ENCODE peak calls at places on chromosomes 6 and 20, in four cellular contexts. Z, M, R and H are unnamed samples.
A peak's percentile ranks its signal among the peaks of the same experiment; 100 is the strongest.

GRCh38 chr6:89950879-89951391 is 56.7 kb downstream of the GJA10 start:
- DNase-seq in Z (no peak), M (no peak), R (peak; percentile 17), H (no peak)

GRCh38 chr6:56764081-56764566 is 121.4 kb upstream of the DST start:
- DNase-seq in Z (peak; percentile 38), M (peak; percentile 54), R (peak; percentile 61), H (peak; percentile 70)

GRCh38 chr20:44067650-44068081 is 119.3 kb downstream of the JPH2 start:
- DNase-seq in Z (no peak), M (no peak), R (no peak), H (no peak)

GRCh38 chr20:7379621-7380220 is 560.5 kb downstream of the HAO1 start:
- DNase-seq in Z (no peak), M (peak; percentile 42), R (peak; percentile 69), H (no peak)

GRCh38 chr6:103838457-103838856 is 1021.3 kb downstream of the HACE1 start:
- DNase-seq in Z (no peak), M (no peak), R (no peak), H (no peak)

GRCh38 chr20:51220293-51220706 is 197.4 kb upstream of the KCNG1 start:
- DNase-seq in Z (no peak), M (peak; percentile 49), R (peak; percentile 65), H (peak; percentile 74)

GRCh38 chr6:75266716-75267291 is 17.8 kb downstream of the TMEM30A start:
- DNase-seq in Z (peak; percentile 39), M (peak; percentile 72), R (peak; percentile 67), H (peak; percentile 71)

GRCh38 chr6:30207619-30208295 is 5.4 kb downstream of the TRIM26 start:
- DNase-seq in Z (no peak), M (peak; percentile 49), R (no peak), H (no peak)

GRCh38 chr6:90286884-90287488 is 9.7 kb downstream of the BACH2 start:
- DNase-seq in Z (peak; percentile 37), M (peak; percentile 31), R (peak; percentile 72), H (peak; percentile 95)

GRCh38 chr6:103456652-103457051 is 1403.1 kb downstream of the HACE1 start:
- DNase-seq in Z (no peak), M (no peak), R (no peak), H (no peak)

GRCh38 chr6:144434308-144434990 is 149.3 kb downstream of the UTRN start:
- DNase-seq in Z (peak; percentile 52), M (peak; percentile 96), R (peak; percentile 70), H (no peak)

GRCh38 chr6:163612200-163612599 is 197.7 kb downstream of the QKI start:
- DNase-seq in Z (no peak), M (no peak), R (no peak), H (no peak)

GRCh38 chr6:72968704-72969103 is 256.6 kb downstream of the KHDC1L start:
- DNase-seq in Z (peak; percentile 90), M (peak; percentile 40), R (peak; percentile 90), H (no peak)

GRCh38 chr6:160347259-160348208 is 644 bp upstream of the SLC22A3 start:
- DNase-seq in Z (no peak), M (no peak), R (no peak), H (peak; percentile 62)

GRCh38 chr6:45946887-45947286 is 68.8 kb downstream of the CLIC5 start:
- DNase-seq in Z (no peak), M (peak; percentile 53), R (no peak), H (no peak)

GRCh38 chr6:14121936-14122344 is 4.4 kb downstream of the CD83 start:
- DNase-seq in Z (no peak), M (no peak), R (no peak), H (no peak)

GRCh38 chr6:29016559-29017427 is 11.7 kb upstream of the ZNF311 start:
- DNase-seq in Z (peak; percentile 62), M (peak; percentile 85), R (peak; percentile 91), H (peak; percentile 89)

GRCh38 chr6:25769983-25770382 is 15.4 kb downstream of the SLC17A4 start:
- DNase-seq in Z (peak; percentile 69), M (peak; percentile 26), R (peak; percentile 58), H (no peak)

GRCh38 chr6:30556714-30556963 is 350 bp upstream of the GNL1 start:
- DNase-seq in Z (no peak), M (no peak), R (no peak), H (peak; percentile 98)

GRCh38 chr6:128305228-128305627 is 215.2 kb downstream of the PTPRK start:
- DNase-seq in Z (no peak), M (no peak), R (peak; percentile 8), H (no peak)

GRCh38 chr20:49987015-49987867 is 4.5 kb downstream of the SNAI1 start:
- DNase-seq in Z (no peak), M (peak; percentile 75), R (peak; percentile 53), H (no peak)

GRCh38 chr6:5541751-5542432 is 280.6 kb downstream of the FARS2 start:
- DNase-seq in Z (peak; percentile 75), M (peak; percentile 17), R (peak; percentile 79), H (peak; percentile 74)

GRCh38 chr6:159052720-159053119 is 7.9 kb upstream of the TAGAP start:
- DNase-seq in Z (no peak), M (no peak), R (no peak), H (no peak)

GRCh38 chr20:36259177-36259835 is 23.0 kb downstream of the AAR2 start:
- DNase-seq in Z (no peak), M (no peak), R (no peak), H (peak; percentile 32)

GRCh38 chr6:46862381-46862780 is 59.4 kb downstream of the ADGRF5 start:
- DNase-seq in Z (no peak), M (no peak), R (no peak), H (peak; percentile 57)

GRCh38 chr6:13300649-13301590 is 27.4 kb downstream of the TBC1D7 start:
- DNase-seq in Z (no peak), M (no peak), R (no peak), H (no peak)

GRCh38 chr6:73372516-73372915 is 2.8 kb upstream of the OOEP start:
- DNase-seq in Z (no peak), M (no peak), R (no peak), H (no peak)

GRCh38 chr20:54207743-54208491 is at the start of gene PFDN4:
- DNase-seq in Z (peak; percentile 73), M (peak; percentile 94), R (peak; percentile 89), H (peak; percentile 88)

GRCh38 chr6:16092140-16092539 is 36.7 kb upstream of the MYLIP start:
- DNase-seq in Z (no peak), M (no peak), R (no peak), H (no peak)

GRCh38 chr20:57824909-57825308 is 115.1 kb upstream of the PMEPA1 start:
- DNase-seq in Z (peak; percentile 19), M (no peak), R (no peak), H (no peak)

GRCh38 chr6:136315594-136315993 is 25.9 kb upstream of the BCLAF1 start:
- DNase-seq in Z (no peak), M (no peak), R (no peak), H (no peak)

GRCh38 chr6:17902953-17903352 is 84.5 kb downstream of the KIF13A start:
- DNase-seq in Z (no peak), M (no peak), R (no peak), H (no peak)

GRCh38 chr6:160428069-160428430 is 79.9 kb downstream of the SLC22A3 start:
- DNase-seq in Z (no peak), M (no peak), R (no peak), H (no peak)

GRCh38 chr20:58907481-58908137 is 55.1 kb downstream of the GNAS start:
- DNase-seq in Z (peak; percentile 92), M (peak; percentile 100), R (peak; percentile 29), H (no peak)

GRCh38 chr6:20291764-20292227 is 79.5 kb upstream of the MBOAT1 start:
- DNase-seq in Z (peak; percentile 53), M (peak; percentile 79), R (peak; percentile 93), H (peak; percentile 96)

GRCh38 chr6:73738367-73739028 is 42.5 kb downstream of the CD109 start:
- DNase-seq in Z (no peak), M (no peak), R (peak; percentile 13), H (no peak)

DNA sequence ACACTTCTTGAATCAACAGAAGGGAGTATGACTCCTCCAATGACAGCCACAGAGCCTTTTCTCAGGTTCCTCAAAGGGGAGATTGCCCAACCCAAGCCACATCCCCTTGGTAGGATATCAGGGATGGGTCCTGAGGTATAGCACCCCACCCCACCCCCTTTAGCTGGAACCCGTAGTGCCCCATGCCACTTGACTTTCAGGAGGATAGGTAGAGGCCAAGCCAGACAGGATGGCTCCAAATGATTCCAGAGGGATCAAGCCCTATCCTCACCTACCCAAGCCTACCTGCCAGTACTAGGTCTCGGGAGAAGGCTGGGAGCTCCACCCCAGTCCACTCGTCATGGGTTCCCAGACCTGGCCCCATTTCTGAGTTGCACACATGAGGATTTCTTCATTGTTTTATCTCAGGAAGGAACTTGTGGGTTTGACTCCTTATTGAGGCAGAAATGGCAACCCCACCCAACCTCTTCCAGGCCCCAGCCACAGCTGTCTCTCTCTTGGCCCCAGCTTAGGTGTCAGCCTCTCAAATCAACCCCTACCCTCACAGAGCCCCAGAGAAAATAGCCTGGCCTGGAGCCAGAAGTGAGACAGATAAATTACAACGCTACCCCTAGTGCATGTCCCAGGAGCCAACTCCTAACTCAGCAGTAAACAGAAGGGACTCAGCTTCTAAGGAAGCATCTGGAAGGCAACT is 3.6 kb downstream of the CCND3 start:
- DNase-seq in Z (no peak), M (no peak), R (no peak), H (no peak)
- H3F3A ChIP-seq in Z (peaks cover 54% of the 10 kb centered on the region), M (peaks cover 60% of the 10 kb centered on the region), R (no peaks in the 10 kb centered on the region), H (peaks cover 49% of the 10 kb centered on the region)

GRCh38 chr6:51678905-51679620 is 408.4 kb downstream of the PKHD1 start:
- DNase-seq in Z (no peak), M (no peak), R (peak; percentile 92), H (no peak)
- H3K4me3 ChIP-seq in Z (no peak overlapping the region), M (no peak overlapping the region), R (peak overlapping the region; percentile 42), H (no peak overlapping the region)

GRCh38 chr6:324116-324728 is 31.9 kb downstream of the DUSP22 start:
- DNase-seq in Z (no peak), M (no peak), R (no peak), H (no peak)

GRCh38 chr6:324729-325125 is 32.4 kb downstream of the DUSP22 start:
- DNase-seq in Z (no peak), M (no peak), R (no peak), H (peak; percentile 33)

GRCh38 chr6:322205-322930 is 30.1 kb downstream of the DUSP22 start:
- DNase-seq in Z (no peak), M (no peak), R (no peak), H (peak; percentile 26)

GRCh38 chr6:322940-323729 is 30.8 kb downstream of the DUSP22 start:
- DNase-seq in Z (no peak), M (no peak), R (no peak), H (no peak)

GRCh38 chr6:323730-324088 is 31.4 kb downstream of the DUSP22 start:
- DNase-seq in Z (no peak), M (no peak), R (no peak), H (no peak)
- H3F3A ChIP-seq in Z (no peaks in the 10 kb centered on the region), M (peaks cover 5% of the 10 kb centered on the region), R (no peaks in the 10 kb centered on the region), H (no peaks in the 10 kb centered on the region)

DNA sequence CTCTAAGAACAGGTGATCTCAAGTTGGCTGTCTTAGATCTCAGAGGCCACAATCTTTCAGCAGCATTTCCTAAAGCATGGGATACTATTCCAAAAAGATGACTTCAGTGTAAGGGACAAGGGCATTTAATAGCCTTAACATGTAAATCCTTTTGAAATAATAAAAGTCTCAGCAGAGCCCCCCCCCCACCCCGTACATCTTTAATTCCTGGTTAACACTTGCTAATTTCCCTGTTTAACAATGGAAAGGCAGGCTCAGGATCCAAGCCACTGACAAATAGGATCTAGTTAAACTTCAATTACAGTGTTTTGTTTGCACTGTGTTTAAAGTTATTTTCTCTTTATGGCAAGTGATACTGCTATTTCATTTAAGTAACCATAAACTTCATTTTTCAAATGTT is 12.0 kb downstream of the TASP1 start:
- DNase-seq in Z (no peak), M (no peak), R (no peak), H (peak; percentile 40)
- H3K4me3 ChIP-seq in Z (no peak overlapping the region), M (no peak overlapping the region), R (no peak overlapping the region), H (peak overlapping the region; percentile 17)

GRCh38 chr20:40359127-40359892 is 329.7 kb downstream of the MAFB start:
- DNase-seq in Z (no peak), M (no peak), R (no peak), H (no peak)
- H3F3A ChIP-seq in Z (no peaks in the 10 kb centered on the region), M (no peaks in the 10 kb centered on the region), R (no peaks in the 10 kb centered on the region), H (no peaks in the 10 kb centered on the region)